ENCODE peak calls at places on chromosomes 12 and 14, in four cellular contexts. One of them, this sample, is unnamed.

GRCh38 chr14:94145902-94146527 is 16.6 kb upstream of the IFI27L2 start:
- DNase-seq in stomach: no peak
- DNase-seq in uterus: no peak
- DNase-seq in NB4: peak
- DNase-seq in this sample: no peak

GRCh38 chr14:85576161-85576560 is 46.2 kb downstream of the FLRT2 start:
- DNase-seq in NB4: no peak
- DNase-seq in uterus: no peak
- DNase-seq in stomach: no peak
- DNase-seq in this sample: no peak

GRCh38 chr12:108080363-108080762 is 48.7 kb upstream of the WSCD2 start:
- DNase-seq in stomach: no peak
- DNase-seq in NB4: no peak
- DNase-seq in uterus: no peak
- DNase-seq in this sample: no peak

GRCh38 chr14:69327507-69327906 is 67.5 kb downstream of the GALNT16 start:
- DNase-seq in NB4: no peak
- DNase-seq in stomach: no peak
- DNase-seq in uterus: peak
- DNase-seq in this sample: no peak

GRCh38 chr12:26156201-26156871 is 31.5 kb upstream of the BHLHE41 start:
- DNase-seq in NB4: peak
- DNase-seq in stomach: no peak
- DNase-seq in uterus: no peak
- DNase-seq in this sample: no peak

GRCh38 chr14:89915114-89915878 is 39.2 kb downstream of the EFCAB11 start:
- DNase-seq in NB4: peak
- DNase-seq in stomach: peak
- DNase-seq in uterus: peak
- DNase-seq in this sample: no peak

GRCh38 chr14:59788176-59788575 is 82.4 kb downstream of the RTN1 start:
- DNase-seq in uterus: no peak
- DNase-seq in stomach: peak
- DNase-seq in NB4: no peak
- DNase-seq in this sample: no peak

GRCh38 chr12:77232045-77232444 is 166.7 kb upstream of the E2F7 start:
- DNase-seq in stomach: no peak
- DNase-seq in uterus: peak
- DNase-seq in NB4: no peak
- DNase-seq in this sample: no peak

GRCh38 chr12:25926536-25926935 is 31.9 kb upstream of the RASSF8 start:
- DNase-seq in stomach: no peak
- DNase-seq in uterus: no peak
- DNase-seq in NB4: peak
- DNase-seq in this sample: no peak

GRCh38 chr12:116717466-116718457 is 20.1 kb downstream of the SPRING1 start:
- DNase-seq in NB4: no peak
- DNase-seq in uterus: peak
- DNase-seq in stomach: no peak
- DNase-seq in this sample: no peak

GRCh38 chr12:51023625-51024395 is 2.4 kb downstream of the SLC11A2 start:
- DNase-seq in stomach: no peak
- DNase-seq in NB4: no peak
- DNase-seq in uterus: no peak
- DNase-seq in this sample: no peak

GRCh38 chr14:94601961-94602391 is 10.2 kb upstream of the SERPINA3 start:
- DNase-seq in stomach: peak
- DNase-seq in NB4: peak
- DNase-seq in uterus: peak
- DNase-seq in this sample: no peak

GRCh38 chr12:103705927-103706326 is 118.9 kb downstream of the STAB2 start:
- DNase-seq in NB4: peak
- DNase-seq in stomach: no peak
- DNase-seq in uterus: no peak
- DNase-seq in this sample: no peak

GRCh38 chr12:72295744-72296143 is 23.6 kb downstream of the TRHDE start:
- DNase-seq in NB4: no peak
- DNase-seq in uterus: no peak
- DNase-seq in stomach: no peak
- DNase-seq in this sample: no peak

DNA sequence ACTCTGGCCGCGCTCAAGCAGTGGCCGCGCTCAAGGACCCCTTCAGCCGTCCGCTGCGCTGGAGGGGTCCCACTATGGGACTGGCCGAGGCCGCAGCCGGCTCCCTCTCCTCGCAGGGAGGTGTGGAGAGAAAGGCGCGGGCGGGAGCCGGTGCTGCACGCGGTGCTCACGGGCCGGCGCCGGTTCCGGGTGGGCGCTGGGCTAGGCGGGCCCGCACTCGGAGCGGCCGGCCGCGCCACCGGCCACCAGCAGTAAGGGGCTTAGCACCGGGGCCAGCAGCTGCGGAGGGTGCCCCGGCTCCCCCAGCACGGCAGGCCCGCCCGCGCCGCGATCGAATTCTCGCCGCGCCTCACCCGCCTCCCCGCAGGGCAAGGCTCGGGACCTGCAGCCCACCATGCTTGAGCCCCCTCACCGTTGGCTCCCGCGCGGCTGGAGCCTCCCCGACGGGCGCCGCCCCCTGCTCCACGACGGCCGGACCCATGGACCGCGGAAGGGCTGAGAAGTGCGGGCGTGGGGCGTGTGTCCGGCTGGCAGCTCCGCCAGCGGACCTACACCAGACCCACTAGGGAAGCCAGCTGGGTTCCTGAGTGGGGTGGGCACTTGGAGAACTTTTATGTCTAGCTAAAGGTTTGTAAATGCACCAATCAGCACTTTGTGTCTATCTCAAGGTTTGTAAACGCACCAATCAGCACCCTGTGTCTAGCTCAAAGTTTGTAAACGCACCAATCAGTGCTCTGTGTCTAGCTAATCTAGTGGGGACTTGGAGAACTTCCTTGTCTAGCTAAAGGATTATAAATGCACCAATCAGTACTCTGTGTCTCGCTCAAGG is 49.5 kb downstream of the KLHL28 start:
- DNase-seq in uterus: no peak
- DNase-seq in stomach: no peak
- DNase-seq in NB4: no peak
- DNase-seq in this sample: no peak
- H3K4me3 ChIP-seq in uterus: peak
- H3K4me3 ChIP-seq in stomach: peak
- H3K4me3 ChIP-seq in NB4: no peak
- H3K4me3 ChIP-seq in this sample: peak

DNA sequence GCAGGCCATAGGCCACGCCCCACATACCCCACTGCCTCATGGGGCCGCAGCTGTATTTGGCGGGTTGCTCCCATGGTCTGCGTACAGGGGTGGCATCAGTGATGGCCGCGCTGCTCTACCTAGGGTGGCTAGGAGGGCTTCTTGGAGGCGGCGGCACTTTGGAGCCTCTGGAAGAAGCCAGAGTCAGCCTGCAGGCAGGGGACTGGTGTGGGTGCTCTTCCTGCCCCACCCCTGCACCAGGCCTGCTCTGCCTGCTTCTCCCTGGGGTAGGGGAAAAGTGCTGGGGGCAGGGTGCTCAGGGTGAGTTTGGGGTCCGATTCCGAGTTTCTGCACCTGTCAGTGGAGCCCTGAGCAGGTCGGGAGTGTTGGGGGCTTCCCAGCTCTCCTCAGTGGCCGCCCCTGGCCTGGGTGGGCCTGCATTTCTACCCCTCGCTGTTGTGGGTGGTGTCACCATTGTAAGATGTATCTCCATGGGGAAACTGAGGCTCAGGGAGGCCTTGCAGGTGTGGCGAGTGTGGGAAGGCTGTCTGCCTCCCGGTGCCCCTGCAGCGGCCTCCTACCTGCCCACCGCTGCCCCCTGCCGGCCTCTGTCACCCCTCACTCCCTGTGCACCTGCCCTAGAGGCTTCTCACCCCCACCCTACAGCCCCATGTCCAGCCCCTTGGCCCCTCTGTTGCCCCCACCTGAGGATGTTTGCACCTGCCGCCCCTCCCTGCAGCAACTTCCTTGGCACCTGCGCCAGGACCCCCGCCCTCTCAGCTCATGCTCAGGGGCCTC is 5.5 kb downstream of the CEP170B start:
- DNase-seq in NB4: no peak
- DNase-seq in uterus: no peak
- DNase-seq in stomach: peak
- DNase-seq in this sample: no peak
- TF ChIP-seq CTCF in NB4: peak
- TF ChIP-seq CTCF in uterus: no peak
- TF ChIP-seq CTCF in stomach: no peak
- TF ChIP-seq CTCF in this sample: peak

GRCh38 chr12:123599310-123599709 is 2.6 kb upstream of the DDX55 start:
- DNase-seq in NB4: no peak
- DNase-seq in uterus: no peak
- DNase-seq in stomach: no peak
- DNase-seq in this sample: no peak

GRCh38 chr12:123602651-123603195 is 824 bp downstream of the DDX55 start:
- DNase-seq in uterus: no peak
- DNase-seq in stomach: peak
- DNase-seq in NB4: peak
- DNase-seq in this sample: no peak

GRCh38 chr12:123599721-123600120 is 2.2 kb upstream of the DDX55 start:
- DNase-seq in uterus: no peak
- DNase-seq in NB4: no peak
- DNase-seq in stomach: peak
- DNase-seq in this sample: no peak

GRCh38 chr12:123598522-123598921 is 3.4 kb upstream of the DDX55 start:
- DNase-seq in stomach: peak
- DNase-seq in uterus: no peak
- DNase-seq in NB4: no peak
- DNase-seq in this sample: no peak

GRCh38 chr12:123601602-123602489 is at the start of gene DDX55:
- DNase-seq in stomach: peak
- DNase-seq in uterus: peak
- DNase-seq in NB4: peak
- DNase-seq in this sample: no peak
- TF ChIP-seq POLR2A in stomach: no peak
- TF ChIP-seq POLR2A in uterus: peak
- TF ChIP-seq POLR2A in NB4: peak
- TF ChIP-seq POLR2A in this sample: peak

GRCh38 chr14:73025544-73025943 is 1.4 kb downstream of the ZFYVE1 start:
- DNase-seq in stomach: no peak
- DNase-seq in NB4: no peak
- DNase-seq in uterus: no peak
- DNase-seq in this sample: no peak

GRCh38 chr14:73026845-73027542 is at the start of gene ZFYVE1:
- DNase-seq in NB4: peak
- DNase-seq in stomach: peak
- DNase-seq in uterus: peak
- DNase-seq in this sample: peak

GRCh38 chr14:73027984-73028383 is 1.1 kb upstream of the ZFYVE1 start:
- DNase-seq in NB4: no peak
- DNase-seq in stomach: no peak
- DNase-seq in uterus: no peak
- DNase-seq in this sample: no peak

GRCh38 chr14:73026243-73026844 is 562 bp downstream of the ZFYVE1 start:
- DNase-seq in stomach: no peak
- DNase-seq in NB4: peak
- DNase-seq in uterus: no peak
- DNase-seq in this sample: no peak

DNA sequence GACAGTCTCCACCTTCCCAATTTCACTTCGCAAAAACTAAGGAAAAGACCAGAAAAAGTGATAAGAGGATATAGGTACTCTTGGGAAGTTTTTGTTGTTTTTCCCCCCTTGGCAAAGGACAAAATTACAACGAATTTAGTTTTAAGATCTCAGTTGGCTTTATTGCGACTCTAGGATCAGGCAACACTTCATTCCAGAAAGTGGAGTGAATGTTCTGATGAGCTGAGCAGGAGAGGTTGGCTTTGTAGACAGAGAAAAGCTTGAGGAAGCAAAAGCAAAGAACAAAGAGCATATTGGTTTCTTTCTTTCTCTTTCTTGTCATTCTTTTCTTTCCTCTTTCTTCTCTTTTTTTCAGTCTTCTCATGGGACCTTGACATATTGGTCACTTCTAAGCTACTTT is 640 bp upstream of the ZFYVE1 start:
- DNase-seq in stomach: no peak
- DNase-seq in uterus: no peak
- DNase-seq in NB4: no peak
- DNase-seq in this sample: no peak
- H3K4me3 ChIP-seq in stomach: peak
- H3K4me3 ChIP-seq in uterus: peak
- H3K4me3 ChIP-seq in NB4: peak
- H3K4me3 ChIP-seq in this sample: peak

DNA sequence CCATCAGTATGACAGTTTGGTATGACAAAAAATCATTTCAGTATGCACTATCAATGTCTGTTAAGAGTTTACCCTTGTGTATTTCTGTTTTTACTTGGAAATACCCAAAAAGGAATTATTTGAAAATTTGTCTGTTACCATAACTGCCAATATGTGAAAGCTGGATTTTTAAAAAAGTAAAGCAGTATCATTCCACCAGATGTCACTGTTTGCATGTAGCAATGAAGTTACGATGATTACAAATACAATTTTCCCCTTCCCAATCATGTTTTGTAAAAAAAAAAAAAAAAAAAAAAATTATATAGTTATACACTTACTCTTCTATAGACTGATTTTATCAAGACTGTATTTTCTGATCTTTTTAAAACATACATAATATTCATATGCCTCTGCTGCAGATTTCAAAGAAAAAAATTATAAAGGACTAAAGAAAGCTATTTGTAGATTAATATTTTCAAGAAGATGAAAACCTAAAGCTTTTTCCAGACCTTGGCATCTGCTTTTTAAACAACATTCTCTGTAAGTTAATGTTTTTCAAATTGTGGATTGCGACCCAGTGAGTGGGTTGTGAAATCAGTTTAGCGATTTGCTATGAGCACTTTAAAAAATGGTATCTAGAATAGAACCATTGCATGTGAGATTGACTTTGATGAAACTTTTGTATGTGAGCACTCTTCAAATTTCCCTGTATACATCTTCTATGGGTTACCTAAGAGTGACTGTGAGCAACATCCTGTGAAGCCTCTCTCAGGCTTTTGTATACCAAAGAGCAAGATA is 114.2 kb downstream of the TTC6 start:
- DNase-seq in stomach: no peak
- DNase-seq in uterus: no peak
- DNase-seq in NB4: peak
- DNase-seq in this sample: no peak
- TF ChIP-seq CTCF in stomach: no peak
- TF ChIP-seq CTCF in uterus: no peak
- TF ChIP-seq CTCF in NB4: peak
- TF ChIP-seq CTCF in this sample: no peak

GRCh38 chr14:64702493-64703392 is 1.5 kb upstream of the PLEKHG3 start:
- DNase-seq in uterus: peak
- DNase-seq in stomach: peak
- DNase-seq in NB4: no peak
- DNase-seq in this sample: no peak
- TF ChIP-seq POLR2A in uterus: peak
- TF ChIP-seq POLR2A in stomach: no peak
- TF ChIP-seq POLR2A in NB4: no peak
- TF ChIP-seq POLR2A in this sample: no peak

GRCh38 chr12:1629338-1630080 is 478 bp downstream of the WNT5B start:
- DNase-seq in uterus: no peak
- DNase-seq in stomach: no peak
- DNase-seq in NB4: peak
- DNase-seq in this sample: no peak
- H3K4me3 ChIP-seq in uterus: peak
- H3K4me3 ChIP-seq in stomach: peak
- H3K4me3 ChIP-seq in NB4: no peak
- H3K4me3 ChIP-seq in this sample: peak

This sample was measured in esophagus squamous epithelium.